ENCODE peak calls at places on chromosome 9, in six cellular contexts. J is IMR-90, C is kidney tubule cell, A is cardiac septum, I is fibroblast of mammary gland, P is AG09309. G is an unnamed sample.

GRCh38 chr9:120625222-120625621 is 45.3 kb upstream of the CDK5RAP2 start:
- DNase-seq in J (peak), C (no peak), A (no peak), I (peak), P (no peak), G (peak)

GRCh38 chr9:84349706-84350105 is 9.1 kb upstream of the SLC28A3 start:
- DNase-seq in J (no peak), C (no peak), A (no peak), I (no peak), P (no peak), G (no peak)

GRCh38 chr9:14935917-14936316 is 25.7 kb upstream of the FREM1 start:
- DNase-seq in J (no peak), C (no peak), A (no peak), I (no peak), P (no peak), G (no peak)

GRCh38 chr9:115593587-115594091 is 475.7 kb upstream of the TNC start:
- DNase-seq in J (peak), C (peak), A (no peak), I (peak), P (no peak), G (peak)

GRCh38 chr9:21031091-21031817 is at the start of gene HACD4:
- DNase-seq in J (peak), C (peak), A (peak), I (peak), P (no peak), G (no peak)

GRCh38 chr9:80127920-80128319 is 556.2 kb downstream of the TLE4 start:
- DNase-seq in J (no peak), C (peak), A (no peak), I (no peak), P (no peak), G (no peak)

GRCh38 chr9:137123459-137123819 is 8.9 kb upstream of the DPP7 start:
- DNase-seq in J (no peak), C (no peak), A (no peak), I (no peak), P (no peak), G (no peak)

GRCh38 chr9:35733109-35733541 is 659 bp downstream of the CREB3 start:
- DNase-seq in J (peak), C (peak), A (no peak), I (peak), P (no peak), G (peak)

GRCh38 chr9:118223111-118223510 is 518.9 kb downstream of the TLR4 start:
- DNase-seq in J (no peak), C (no peak), A (no peak), I (no peak), P (no peak), G (no peak)

GRCh38 chr9:14424323-14424722 is 110.4 kb upstream of the NFIB start:
- DNase-seq in J (no peak), C (peak), A (no peak), I (no peak), P (no peak), G (no peak)

GRCh38 chr9:73219985-73220626 is 68.4 kb downstream of the ANXA1 start:
- DNase-seq in J (peak), C (peak), A (no peak), I (peak), P (peak), G (peak)

GRCh38 chr9:130181645-130182044 is 9.4 kb downstream of the NCS1 start:
- DNase-seq in J (no peak), C (no peak), A (no peak), I (no peak), P (no peak), G (no peak)

GRCh38 chr9:101097210-101097609 is 68.7 kb downstream of the PLPPR1 start:
- DNase-seq in J (no peak), C (no peak), A (no peak), I (no peak), P (no peak), G (no peak)

GRCh38 chr9:4417578-4418325 is 72.5 kb upstream of the SLC1A1 start:
- DNase-seq in J (peak), C (peak), A (no peak), I (peak), P (peak), G (peak)

GRCh38 chr9:14340994-14341393 is 27.1 kb upstream of the NFIB start:
- DNase-seq in J (no peak), C (no peak), A (no peak), I (no peak), P (no peak), G (no peak)

GRCh38 chr9:37732952-37733351 is 20.7 kb upstream of the TRMT10B start:
- DNase-seq in J (no peak), C (no peak), A (no peak), I (no peak), P (no peak), G (no peak)

GRCh38 chr9:36308281-36308680 is 50.0 kb upstream of the GNE start:
- DNase-seq in J (no peak), C (no peak), A (no peak), I (no peak), P (no peak), G (no peak)

GRCh38 chr9:534886-535285 is 306.6 kb upstream of the DMRT1 start:
- DNase-seq in J (no peak), C (peak), A (no peak), I (no peak), P (no peak), G (no peak)

GRCh38 chr9:32968101-32969011 is 33.1 kb downstream of the APTX start:
- DNase-seq in J (peak), C (peak), A (no peak), I (peak), P (no peak), G (peak)

GRCh38 chr9:96483733-96484240 is 33.8 kb downstream of the HABP4 start:
- DNase-seq in J (no peak), C (no peak), A (no peak), I (no peak), P (no peak), G (no peak)

GRCh38 chr9:33498387-33498786 is 24.7 kb upstream of the NOL6 start:
- DNase-seq in J (peak), C (peak), A (no peak), I (no peak), P (no peak), G (peak)

GRCh38 chr9:106896695-106897094 is 33.7 kb downstream of the ZNF462 start:
- DNase-seq in J (no peak), C (no peak), A (no peak), I (no peak), P (no peak), G (peak)

GRCh38 chr9:120431268-120431667 is 148.7 kb downstream of the CDK5RAP2 start:
- DNase-seq in J (no peak), C (peak), A (no peak), I (no peak), P (no peak), G (no peak)

GRCh38 chr9:89625721-89626687 is 21.2 kb downstream of the GADD45G start:
- DNase-seq in J (no peak), C (no peak), A (no peak), I (no peak), P (no peak), G (no peak)

GRCh38 chr9:89358376-89358775 is 40.1 kb downstream of the SECISBP2 start:
- DNase-seq in J (no peak), C (no peak), A (no peak), I (no peak), P (no peak), G (no peak)

GRCh38 chr9:16361118-16361517 is 509.4 kb downstream of the BNC2 start:
- DNase-seq in J (peak), C (no peak), A (no peak), I (peak), P (no peak), G (peak)

GRCh38 chr9:27528886-27529315 is 713 bp downstream of the MOB3B start:
- DNase-seq in J (no peak), C (peak), A (peak), I (no peak), P (no peak), G (no peak)

GRCh38 chr9:83235524-83235923 is 172.6 kb upstream of the RASEF start:
- DNase-seq in J (no peak), C (no peak), A (no peak), I (no peak), P (no peak), G (no peak)

GRCh38 chr9:136089697-136090045 is 5.4 kb downstream of the NACC2 start:
- DNase-seq in J (peak), C (no peak), A (no peak), I (peak), P (no peak), G (peak)

GRCh38 chr9:133987946-133988665 is 4.0 kb downstream of the VAV2 start:
- DNase-seq in J (no peak), C (no peak), A (peak), I (no peak), P (no peak), G (no peak)

GRCh38 chr9:105444130-105444529 is 3.7 kb upstream of the FSD1L start:
- DNase-seq in J (peak), C (peak), A (no peak), I (peak), P (no peak), G (peak)

GRCh38 chr9:81543695-81544094 is 145.7 kb downstream of the TLE1 start:
- DNase-seq in J (no peak), C (no peak), A (no peak), I (no peak), P (no peak), G (no peak)

GRCh38 chr9:122134822-122135528 is 24.6 kb downstream of the NDUFA8 start:
- DNase-seq in J (peak), C (no peak), A (no peak), I (no peak), P (no peak), G (no peak)

GRCh38 chr9:94085062-94085639 is 887 bp downstream of the PTPDC1 start:
- DNase-seq in J (peak), C (peak), A (no peak), I (peak), P (peak), G (peak)

G was measured in LHCN-M2.